ENCODE peak calls at places on chromosome 1, in eight cellular contexts. F is prostate gland, V is body of pancreas, D is IMR-90, K is sigmoid colon, P is heart left ventricle, O is H1, C is testis. M is an unnamed sample.

GRCh38 chr1:189150624-189151023 is 1327.0 kb downstream of the BRINP3 start:
- DNase-seq in K (no peak), D (no peak), C (no peak), P (no peak), V (no peak), O (no peak), F (no peak), M (no peak)

GRCh38 chr1:172895050-172895460 is 155.7 kb downstream of the TNFSF18 start:
- DNase-seq in F (no peak), K (no peak), O (no peak), C (no peak), D (peak; percentile 64), V (no peak), P (no peak), M (no peak)

GRCh38 chr1:243745361-243745760 is 104.7 kb downstream of the AKT3 start:
- DNase-seq in V (no peak), C (no peak), D (peak; percentile 33), O (no peak), K (no peak), F (no peak), P (no peak), M (no peak)

GRCh38 chr1:228770779-228771223 is 35.5 kb downstream of the RHOU start:
- DNase-seq in O (no peak), V (no peak), F (no peak), P (no peak), D (no peak), K (no peak), C (no peak), M (no peak)

GRCh38 chr1:155320661-155321576 is at the start of gene RUSC1:
- DNase-seq in K (peak; percentile 93), O (peak; percentile 95), D (peak; percentile 49), C (peak; percentile 72), P (peak; percentile 88), F (peak; percentile 67), V (peak; percentile 70), M (no peak)

GRCh38 chr1:47189844-47190562 is at the start of gene PDZK1IP1:
- DNase-seq in V (peak; percentile 94), O (peak; percentile 54), C (peak; percentile 68), F (peak; percentile 91), D (peak; percentile 67), K (peak; percentile 89), P (peak; percentile 42), M (no peak)

GRCh38 chr1:17743028-17743706 is 12.0 kb upstream of the ACTL8 start:
- DNase-seq in F (no peak), P (no peak), C (no peak), D (no peak), V (no peak), K (no peak), O (no peak), M (no peak)

GRCh38 chr1:57897581-57897980 is 473.7 kb upstream of the DAB1 start:
- DNase-seq in F (no peak), K (no peak), D (no peak), O (no peak), C (no peak), V (no peak), P (no peak), M (no peak)

GRCh38 chr1:162210171-162210570 is 140.7 kb downstream of the NOS1AP start:
- DNase-seq in O (no peak), K (no peak), F (no peak), C (no peak), V (no peak), P (no peak), D (no peak), M (no peak)

GRCh38 chr1:218498061-218498938 is 153.2 kb downstream of the TGFB2 start:
- DNase-seq in V (peak; percentile 3), P (no peak), K (no peak), D (peak; percentile 75), F (no peak), C (no peak), O (no peak), M (no peak)

GRCh38 chr1:3821004-3821933 is 25.0 kb upstream of the LRRC47 start:
- DNase-seq in O (no peak), V (no peak), P (no peak), K (peak; percentile 45), F (no peak), C (no peak), D (no peak), M (no peak)

GRCh38 chr1:150554086-150554452 is 4.9 kb downstream of the ADAMTSL4 start:
- DNase-seq in K (no peak), P (no peak), D (no peak), O (no peak), C (no peak), V (no peak), F (no peak), M (no peak)
- TF ChIP-seq POLR2A in K (no peak), P (no peak), D (no peak), O (no peak), C (no peak), V (no peak), F (no peak), M (no peak)

GRCh38 chr1:91755176-91755575 is 130.8 kb downstream of the TGFBR3 start:
- DNase-seq in P (no peak), D (peak; percentile 48), C (peak; percentile 71), O (no peak), K (peak; percentile 88), F (no peak), V (peak; percentile 28), M (no peak)
- H3K4me1 ChIP-seq in P (peaks cover 27% of the 10 kb centered on the region), D (peaks cover 9% of the 10 kb centered on the region), C (peaks cover 35% of the 10 kb centered on the region), O (peaks cover 3% of the 10 kb centered on the region), K (peaks cover 85% of the 10 kb centered on the region), F (peaks cover 6% of the 10 kb centered on the region), V (peaks cover 27% of the 10 kb centered on the region), M (peaks cover 79% of the 10 kb centered on the region)

GRCh38 chr1:206581571-206581981 is 30.7 kb downstream of the EIF2D start:
- DNase-seq in V (peak; percentile 57), K (no peak), C (peak; percentile 51), D (no peak), O (no peak), F (no peak), P (peak; percentile 38), M (no peak)

GRCh38 chr1:206578115-206578935 is 33.9 kb downstream of the EIF2D start:
- DNase-seq in P (no peak), O (no peak), D (peak; percentile 51), C (no peak), K (no peak), V (no peak), F (no peak), M (no peak)

GRCh38 chr1:206579747-206580437 is 32.4 kb downstream of the EIF2D start:
- DNase-seq in P (peak; percentile 77), D (peak; percentile 22), C (peak; percentile 48), O (no peak), K (peak; percentile 85), F (no peak), V (peak; percentile 84), M (peak; percentile 52)

GRCh38 chr1:206580438-206581113 is 31.7 kb downstream of the EIF2D start:
- DNase-seq in V (no peak), O (no peak), C (no peak), D (no peak), P (no peak), K (no peak), F (no peak), M (no peak)

DNA sequence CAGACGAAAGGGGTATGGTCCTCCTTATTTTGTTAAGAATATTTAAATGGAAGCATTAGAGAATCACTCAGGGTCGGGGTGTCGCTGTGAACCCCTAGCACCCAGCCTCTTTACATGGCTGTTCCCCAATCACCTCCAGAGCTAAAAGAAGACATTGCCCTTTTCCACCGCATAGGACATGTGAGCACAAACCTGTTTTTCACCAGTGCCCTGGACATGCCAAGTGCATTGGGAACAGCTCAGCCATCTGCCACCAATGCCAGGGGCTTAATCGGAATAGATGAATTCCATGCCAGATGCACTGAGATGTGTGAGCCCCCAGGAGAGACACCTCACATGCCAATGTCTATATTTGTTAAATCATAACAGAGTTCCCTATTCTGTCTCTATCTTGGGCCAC is 33.3 kb downstream of the EIF2D start:
- DNase-seq in C (no peak), D (no peak), P (no peak), V (no peak), F (no peak), O (no peak), K (no peak), M (no peak)
- TF ChIP-seq POLR2A in C (no peak), D (no peak), P (no peak), V (no peak), F (no peak), O (no peak), K (no peak), M (no peak)

DNA sequence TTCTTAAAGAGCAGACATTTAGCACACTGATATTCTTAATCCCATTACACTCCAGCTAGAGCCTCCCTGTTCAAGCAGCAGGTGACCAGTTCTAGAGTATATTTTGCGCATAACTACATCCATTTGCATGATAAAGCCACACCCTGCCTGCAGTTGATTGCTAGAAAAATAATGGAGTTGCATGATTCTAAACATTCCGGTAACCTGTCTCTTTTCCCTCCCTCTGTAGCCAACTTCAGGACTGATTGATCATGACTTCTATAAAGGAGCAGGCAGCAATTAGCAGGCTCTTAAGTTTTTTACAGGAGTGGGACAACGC is 14.9 kb downstream of the ARMH1 start:
- DNase-seq in F (no peak), K (no peak), C (no peak), O (no peak), V (no peak), P (no peak), D (no peak), M (no peak)
- H3K4me1 ChIP-seq in F (no peaks in the 10 kb centered on the region), K (no peaks in the 10 kb centered on the region), C (peaks cover 9% of the 10 kb centered on the region), O (no peaks in the 10 kb centered on the region), V (no peaks in the 10 kb centered on the region), P (no peaks in the 10 kb centered on the region), D (no peaks in the 10 kb centered on the region), M (no peaks in the 10 kb centered on the region)

GRCh38 chr1:153566414-153567371 is 1.0 kb upstream of the S100A2 start:
- DNase-seq in C (peak; percentile 81), K (peak; percentile 99), D (peak; percentile 99), V (peak; percentile 96), F (peak; percentile 95), P (peak; percentile 90), O (peak; percentile 76), M (peak; percentile 71)
- TF ChIP-seq POLR2A in C (no peak), K (peak; percentile 63), D (peak; percentile 68), V (peak; percentile 74), F (peak; percentile 67), P (no peak), O (peak; percentile 24), M (peak; percentile 64)